ENCODE peak calls at places on chromosome 21, in eight cellular contexts. I, G, T, H, D, L, B and X are unnamed samples.

GRCh38 chr21:44709426-44710293 is 1.7 kb downstream of the TSPEAR start:
- DNase-seq in D (no peak), T (peak), I (peak), H (no peak), B (peak), L (no peak), G (peak), X (peak)

GRCh38 chr21:33212159-33212851 is 17.4 kb upstream of the IFNAR2 start:
- DNase-seq in G (no peak), H (no peak), L (no peak), T (peak), D (no peak), B (peak), I (no peak), X (no peak)

GRCh38 chr21:45378258-45378966 is 26.6 kb upstream of the COL18A1 start:
- DNase-seq in D (no peak), I (no peak), H (no peak), T (no peak), L (no peak), G (peak), B (peak), X (no peak)

GRCh38 chr21:29114765-29115164 is 15.7 kb upstream of the MAP3K7CL start:
- DNase-seq in H (no peak), B (peak), G (peak), I (no peak), L (no peak), T (peak), D (no peak), X (no peak)

GRCh38 chr21:45580181-45580575 is 37.9 kb upstream of the SLC19A1 start:
- DNase-seq in D (no peak), T (no peak), L (no peak), H (peak), B (no peak), I (peak), G (peak), X (peak)

GRCh38 chr21:35399706-35400105 is 350.6 kb upstream of the RUNX1 start:
- DNase-seq in T (no peak), D (no peak), H (no peak), B (no peak), I (no peak), L (no peak), G (no peak), X (no peak)

GRCh38 chr21:28758042-28758882 is 234.4 kb downstream of the LTN1 start:
- DNase-seq in G (no peak), I (no peak), B (peak), L (no peak), H (no peak), D (no peak), T (peak), X (no peak)

GRCh38 chr21:41280115-41280919 is 36.3 kb upstream of the FAM3B start:
- DNase-seq in L (no peak), H (no peak), G (no peak), D (no peak), B (peak), T (no peak), I (no peak), X (no peak)

GRCh38 chr21:35265170-35265877 is 216.2 kb upstream of the RUNX1 start:
- DNase-seq in D (peak), L (no peak), B (peak), G (no peak), I (no peak), H (no peak), T (peak), X (no peak)

GRCh38 chr21:34065015-34065414 is 8.4 kb upstream of the MRPS6 start:
- DNase-seq in I (no peak), D (no peak), G (no peak), L (no peak), B (peak), T (no peak), H (no peak), X (no peak)

GRCh38 chr21:35578831-35579470 is 481.4 kb downstream of the SETD4 start:
- DNase-seq in L (no peak), G (no peak), H (no peak), I (no peak), B (peak), D (no peak), T (peak), X (no peak)

GRCh38 chr21:45142469-45142868 is 68.1 kb downstream of the ADARB1 start:
- DNase-seq in I (no peak), D (no peak), B (peak), T (peak), H (no peak), G (peak), L (no peak), X (no peak)

GRCh38 chr21:26850116-26850643 is 5.0 kb upstream of the ADAMTS1 start:
- DNase-seq in H (no peak), I (no peak), G (no peak), T (peak), B (peak), D (no peak), L (no peak), X (no peak)

GRCh38 chr21:44293551-44294231 is 6.2 kb upstream of the PFKL start:
- DNase-seq in H (no peak), I (no peak), G (no peak), L (no peak), T (no peak), D (no peak), B (no peak), X (no peak)

GRCh38 chr21:28944296-28944695 is 48.4 kb downstream of the LTN1 start:
- DNase-seq in I (no peak), T (no peak), D (no peak), G (no peak), B (peak), L (no peak), H (no peak), X (no peak)

GRCh38 chr21:27813750-27814149 is 846.9 kb upstream of the ADAMTS5 start:
- DNase-seq in H (no peak), B (no peak), T (no peak), I (no peak), L (no peak), D (no peak), G (no peak), X (no peak)

GRCh38 chr21:45289655-45290515 is 2.2 kb upstream of the POFUT2 start:
- DNase-seq in H (no peak), B (no peak), G (peak), I (no peak), L (no peak), D (no peak), T (no peak), X (no peak)

GRCh38 chr21:44506279-44507255 is 33.4 kb downstream of the KRTAP10-1 start:
- DNase-seq in D (no peak), L (no peak), I (no peak), T (no peak), H (no peak), G (no peak), B (no peak), X (no peak)

GRCh38 chr21:45405271-45405818 is 380 bp downstream of the COL18A1 start:
- DNase-seq in I (no peak), G (peak), D (no peak), L (no peak), H (no peak), B (peak), T (no peak), X (no peak)

GRCh38 chr21:37348664-37349063 is 17.9 kb upstream of the DYRK1A start:
- DNase-seq in I (no peak), H (no peak), D (no peak), T (no peak), G (no peak), L (no peak), B (peak), X (no peak)

GRCh38 chr21:29235714-29236197 is 63.0 kb upstream of the BACH1 start:
- DNase-seq in D (no peak), H (no peak), G (no peak), L (no peak), B (no peak), T (no peak), I (no peak), X (no peak)

GRCh38 chr21:35244514-35244913 is 195.4 kb upstream of the RUNX1 start:
- DNase-seq in T (peak), L (no peak), D (no peak), G (no peak), H (no peak), I (no peak), B (peak), X (no peak)

GRCh38 chr21:35428489-35428888 is 379.4 kb upstream of the RUNX1 start:
- DNase-seq in H (peak), I (no peak), B (peak), T (no peak), D (no peak), G (peak), L (no peak), X (no peak)

GRCh38 chr21:31176725-31177124 is 138.4 kb upstream of the KRTAP19-8 start:
- DNase-seq in T (no peak), D (no peak), L (no peak), H (no peak), B (no peak), G (no peak), I (no peak), X (no peak)

GRCh38 chr21:40120944-40121575 is 253.8 kb downstream of the PCP4 start:
- DNase-seq in D (no peak), H (no peak), L (no peak), I (no peak), B (no peak), G (no peak), T (peak), X (no peak)

GRCh38 chr21:36030581-36031189 is 29.6 kb downstream of the SETD4 start:
- DNase-seq in G (no peak), I (no peak), D (no peak), T (no peak), H (no peak), L (no peak), B (peak), X (no peak)

GRCh38 chr21:44748621-44749020 is 37.2 kb upstream of the TSPEAR start:
- DNase-seq in G (peak), D (no peak), L (no peak), I (no peak), B (no peak), T (no peak), H (no peak), X (no peak)

GRCh38 chr21:45420061-45420521 is 15.1 kb downstream of the COL18A1 start:
- DNase-seq in T (no peak), B (no peak), I (no peak), H (no peak), D (no peak), L (no peak), G (peak), X (no peak)

GRCh38 chr21:34545079-34545884 is 33.3 kb upstream of the KCNE1 start:
- DNase-seq in L (no peak), D (peak), T (peak), H (peak), G (peak), B (peak), I (no peak), X (no peak)

GRCh38 chr21:45867041-45867630 is 114.4 kb upstream of the COL6A1 start:
- DNase-seq in T (no peak), L (no peak), B (no peak), H (no peak), G (no peak), I (no peak), D (no peak), X (no peak)

GRCh38 chr21:46504681-46505080 is 46.0 kb downstream of the DIP2A start:
- DNase-seq in G (no peak), T (no peak), L (no peak), H (no peak), I (no peak), B (no peak), D (no peak), X (no peak)

GRCh38 chr21:45278156-45278911 is 9.4 kb downstream of the POFUT2 start:
- DNase-seq in G (peak), H (no peak), B (no peak), T (no peak), I (peak), L (no peak), D (no peak), X (no peak)

GRCh38 chr21:45637883-45638282 is 5.6 kb upstream of the PCBP3 start:
- DNase-seq in L (no peak), D (no peak), B (no peak), I (no peak), H (no peak), G (no peak), T (no peak), X (no peak)

GRCh38 chr21:45781741-45782140 is 138.2 kb downstream of the PCBP3 start:
- DNase-seq in L (no peak), H (no peak), T (no peak), B (no peak), I (no peak), D (no peak), G (no peak), X (no peak)

GRCh38 chr21:45644041-45644906 is 749 bp downstream of the PCBP3 start:
- DNase-seq in H (no peak), T (no peak), B (no peak), L (no peak), D (no peak), G (no peak), I (no peak), X (no peak)

GRCh38 chr21:17250651-17251294 is 262.1 kb upstream of the CXADR start:
- DNase-seq in G (no peak), B (no peak), D (no peak), T (peak), H (no peak), L (no peak), I (no peak), X (no peak)
- TF ChIP-seq CTCF in G (no peak), B (no peak), D (no peak), T (no peak), H (no peak), L (no peak), I (no peak), X (no peak)

DNA sequence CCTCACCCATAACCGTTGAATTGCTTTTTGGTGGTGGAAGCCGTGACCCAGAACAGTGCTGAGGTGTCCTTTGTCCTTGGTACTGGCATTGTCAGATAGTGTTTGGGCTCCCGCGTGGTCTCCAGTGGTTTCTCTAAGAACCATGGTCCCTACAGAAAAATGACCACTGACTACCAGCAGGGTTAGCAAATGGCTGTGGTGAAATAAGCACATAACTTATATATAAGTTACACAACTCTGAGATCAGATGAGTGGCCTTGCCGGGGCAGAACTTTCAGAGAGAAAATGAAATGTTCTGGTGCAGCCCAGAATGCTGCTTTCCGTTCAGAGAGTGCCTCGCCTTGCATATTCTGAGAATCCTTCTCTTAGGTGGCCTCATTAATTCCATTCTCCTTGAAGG is 5.0 kb downstream of the SLC37A1 start:
- DNase-seq in D (no peak), T (no peak), G (no peak), L (no peak), B (no peak), H (no peak), I (no peak), X (no peak)
- TF ChIP-seq CTCF in D (no peak), T (no peak), G (no peak), L (no peak), B (no peak), H (no peak), I (no peak), X (no peak)

GRCh38 chr21:21163904-21164303 is 165.7 kb downstream of the NCAM2 start:
- DNase-seq in L (peak), T (peak), B (peak), D (peak), I (no peak), G (peak), H (no peak), X (peak)
- TF ChIP-seq CTCF in L (peak), T (peak), B (peak), D (peak), I (peak), G (peak), H (peak), X (no peak)

DNA sequence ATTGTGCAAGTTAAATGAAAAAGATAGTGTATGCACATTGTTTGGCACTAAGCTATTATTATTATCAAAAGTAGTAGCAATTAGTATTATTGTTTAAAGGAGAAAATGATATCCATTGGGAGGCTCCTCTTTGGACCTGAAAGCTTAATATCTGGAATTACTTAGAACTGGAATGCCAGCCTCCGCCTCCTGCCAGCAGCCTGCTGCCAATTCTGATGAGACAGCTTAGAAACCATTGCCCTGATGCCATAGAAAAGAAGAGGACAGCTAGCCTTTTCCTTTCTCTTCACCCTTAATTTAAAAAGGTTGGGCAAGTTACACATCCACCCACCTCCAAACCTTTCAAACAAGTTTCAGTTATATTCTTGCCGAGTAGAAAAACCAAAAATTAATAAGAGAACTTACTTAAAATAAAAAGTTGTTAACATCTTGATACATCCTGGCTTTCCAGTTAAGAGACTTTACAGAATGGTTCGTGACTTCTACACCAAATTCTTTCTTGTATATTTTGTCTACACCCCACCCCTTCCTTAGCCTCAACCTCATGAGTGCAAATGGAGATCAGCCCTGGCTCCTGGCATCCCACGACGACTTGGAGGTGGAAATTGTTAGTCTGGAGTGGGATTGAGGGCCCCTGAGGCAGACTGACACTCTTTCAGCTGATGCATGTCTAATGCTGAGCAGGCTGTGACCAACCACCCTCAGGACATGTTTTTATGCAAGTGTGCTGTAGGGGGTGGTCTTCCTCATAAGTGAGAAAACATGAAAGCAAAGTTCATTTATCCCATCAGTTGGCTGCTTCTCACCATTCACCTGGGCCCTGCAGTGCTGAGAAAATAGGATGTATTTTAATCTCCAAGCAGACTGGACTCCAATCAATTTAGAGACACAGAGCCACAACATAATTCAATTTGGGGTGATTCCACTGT is 120.6 kb downstream of the KCNJ15 start:
- DNase-seq in L (no peak), G (no peak), I (no peak), B (peak), H (no peak), T (peak), D (no peak), X (no peak)
- TF ChIP-seq CTCF in L (no peak), G (peak), I (no peak), B (no peak), H (no peak), T (no peak), D (peak), X (no peak)

GRCh38 chr21:14955936-14956520 is 108.8 kb downstream of the NRIP1 start:
- DNase-seq in G (no peak), B (peak), H (no peak), L (no peak), T (no peak), I (no peak), D (no peak), X (no peak)

GRCh38 chr21:14949603-14950002 is 115.2 kb downstream of the NRIP1 start:
- DNase-seq in L (no peak), I (no peak), H (no peak), B (no peak), T (no peak), D (no peak), G (no peak), X (no peak)

GRCh38 chr21:14956826-14957225 is 108.0 kb downstream of the NRIP1 start:
- DNase-seq in T (peak), I (no peak), H (no peak), D (no peak), L (no peak), G (no peak), B (peak), X (no peak)

GRCh38 chr21:14957836-14958235 is 107.0 kb downstream of the NRIP1 start:
- DNase-seq in T (peak), D (no peak), I (no peak), L (no peak), B (no peak), G (no peak), H (no peak), X (no peak)

DNA sequence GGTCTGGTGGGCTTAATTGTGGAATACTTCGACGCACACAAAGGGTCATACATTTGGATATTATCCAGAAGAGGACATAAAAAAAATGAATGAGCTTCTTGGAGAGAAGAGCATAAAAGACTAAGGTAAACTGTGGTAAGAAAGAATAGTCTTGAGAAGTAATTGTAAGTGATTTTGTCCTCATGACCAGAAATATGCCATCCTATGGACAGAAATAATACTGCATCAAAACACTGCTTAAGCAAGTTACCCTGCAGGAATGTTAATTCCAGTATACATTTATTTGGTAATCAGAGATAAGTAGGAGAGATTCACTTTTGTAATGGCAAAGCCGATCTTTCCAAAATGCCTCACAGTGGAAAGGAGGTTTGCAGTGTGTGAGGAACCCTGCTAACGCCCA is 111.9 kb downstream of the NRIP1 start:
- DNase-seq in L (no peak), D (no peak), H (no peak), G (no peak), T (no peak), I (no peak), B (no peak), X (no peak)
- TF ChIP-seq CTCF in L (no peak), D (no peak), H (no peak), G (peak), T (no peak), I (peak), B (no peak), X (no peak)

GRCh38 chr21:38869946-38870345 is 64.2 kb downstream of the ETS2 start:
- DNase-seq in D (no peak), G (no peak), T (peak), H (no peak), I (no peak), L (no peak), B (peak), X (no peak)
- TF ChIP-seq CTCF in D (no peak), G (peak), T (peak), H (no peak), I (no peak), L (no peak), B (no peak), X (no peak)